ENCODE peak calls at places on chromosomes 13 and 19, in nine cellular contexts. I, A, Q, N, Y, J, B, X and F are unnamed samples. For H3K4me1, the result is how much of the 10 kb centered on the place peaks cover.

GRCh38 chr19:8682472-8682871 is 16.1 kb downstream of the ACTL9 start:
- DNase-seq in I (no peak), A (no peak), Q (no peak), N (no peak), Y (no peak), J (no peak), B (no peak), X (no peak), F (no peak)

GRCh38 chr19:56098731-56099577 is 22.1 kb downstream of the ZNF787 start:
- DNase-seq in I (no peak), A (no peak), Q (no peak), N (no peak), Y (no peak), J (no peak), B (no peak), X (no peak), F (no peak)

GRCh38 chr13:98821372-98822237 is 69.1 kb upstream of the SLC15A1 start:
- DNase-seq in I (no peak), A (no peak), Q (peak), N (no peak), Y (no peak), J (peak), B (no peak), X (peak), F (no peak)

GRCh38 chr13:110676511-110677204 is 29.3 kb downstream of the CARS2 start:
- DNase-seq in I (no peak), A (no peak), Q (no peak), N (no peak), Y (no peak), J (no peak), B (peak), X (no peak), F (no peak)

GRCh38 chr13:74324338-74324737 is 190.1 kb upstream of the KLF12 start:
- DNase-seq in I (no peak), A (no peak), Q (no peak), N (no peak), Y (no peak), J (no peak), B (no peak), X (no peak), F (no peak)

GRCh38 chr13:113318956-113319355 is 21.9 kb downstream of the LAMP1 start:
- DNase-seq in I (no peak), A (no peak), Q (no peak), N (no peak), Y (no peak), J (no peak), B (no peak), X (no peak), F (no peak)

GRCh38 chr13:110506859-110507566 is 54.5 kb downstream of the RAB20 start:
- DNase-seq in I (peak), A (no peak), Q (peak), N (peak), Y (peak), J (no peak), B (no peak), X (no peak), F (peak)

GRCh38 chr19:19032420-19033175 is 719 bp downstream of the SUGP2 start:
- DNase-seq in I (peak), A (peak), Q (peak), N (peak), Y (peak), J (peak), B (peak), X (peak), F (peak)

GRCh38 chr19:2188708-2189385 is 25.1 kb downstream of the DOT1L start:
- DNase-seq in I (no peak), A (no peak), Q (no peak), N (no peak), Y (no peak), J (no peak), B (no peak), X (no peak), F (peak)

GRCh38 chr13:52695856-52696255 is 43.2 kb downstream of the SUGT1 start:
- DNase-seq in I (no peak), A (no peak), Q (no peak), N (no peak), Y (no peak), J (no peak), B (no peak), X (peak), F (no peak)

GRCh38 chr13:64305246-64305645 is 2889.6 kb upstream of the PCDH20 start:
- DNase-seq in I (no peak), A (no peak), Q (no peak), N (no peak), Y (no peak), J (no peak), B (no peak), X (peak), F (no peak)

GRCh38 chr19:55647732-55648656 is at the start of gene CCDC106:
- DNase-seq in I (peak), A (no peak), Q (peak), N (no peak), Y (peak), J (peak), B (peak), X (peak), F (peak)

GRCh38 chr19:19067276-19068072 is 3.7 kb downstream of the SLC25A42 start:
- DNase-seq in I (no peak), A (no peak), Q (no peak), N (no peak), Y (no peak), J (no peak), B (no peak), X (no peak), F (no peak)

GRCh38 chr19:47660435-47660832 is 51.5 kb downstream of the BICRA start:
- DNase-seq in I (no peak), A (peak), Q (no peak), N (no peak), Y (no peak), J (no peak), B (no peak), X (no peak), F (no peak)

GRCh38 chr13:38899581-38899980 is 91.0 kb downstream of the STOML3 start:
- DNase-seq in I (no peak), A (no peak), Q (no peak), N (no peak), Y (no peak), J (no peak), B (no peak), X (no peak), F (no peak)

GRCh38 chr13:30191491-30192100 is 115.8 kb downstream of the KATNAL1 start:
- DNase-seq in I (no peak), A (no peak), Q (no peak), N (no peak), Y (no peak), J (no peak), B (no peak), X (no peak), F (no peak)

GRCh38 chr19:660793-661426 is 2.1 kb downstream of the RNF126 start:
- DNase-seq in I (peak), A (no peak), Q (no peak), N (no peak), Y (no peak), J (no peak), B (no peak), X (no peak), F (peak)

DNA sequence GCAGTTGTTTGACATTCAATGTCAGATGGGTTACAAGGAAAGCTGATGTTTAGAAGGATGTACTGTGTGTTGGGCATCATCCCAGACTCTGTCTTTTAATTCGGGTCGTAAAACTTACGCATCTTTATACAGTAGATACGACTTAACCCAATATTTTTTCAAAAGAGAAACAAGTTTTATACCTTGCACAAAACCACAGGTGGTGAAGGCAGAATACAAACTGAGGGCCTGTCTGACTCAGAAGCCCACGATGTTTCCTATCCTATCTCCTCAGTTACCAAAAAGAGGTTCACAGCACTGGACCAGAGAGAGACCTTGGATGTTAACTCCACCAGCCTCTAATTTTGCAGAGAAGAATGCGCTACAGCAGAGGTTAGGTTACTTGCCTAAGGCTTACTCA is 477.0 kb downstream of the FOXO1 start:
- DNase-seq in I (no peak), A (no peak), Q (no peak), N (no peak), Y (no peak), J (no peak), B (peak), X (no peak), F (no peak)
- H3K4me1 ChIP-seq in I (under half), A (under half), Q (under half), N (under half), Y (under half), J (under half), B (half or more), X (half or more), F (under half)

DNA sequence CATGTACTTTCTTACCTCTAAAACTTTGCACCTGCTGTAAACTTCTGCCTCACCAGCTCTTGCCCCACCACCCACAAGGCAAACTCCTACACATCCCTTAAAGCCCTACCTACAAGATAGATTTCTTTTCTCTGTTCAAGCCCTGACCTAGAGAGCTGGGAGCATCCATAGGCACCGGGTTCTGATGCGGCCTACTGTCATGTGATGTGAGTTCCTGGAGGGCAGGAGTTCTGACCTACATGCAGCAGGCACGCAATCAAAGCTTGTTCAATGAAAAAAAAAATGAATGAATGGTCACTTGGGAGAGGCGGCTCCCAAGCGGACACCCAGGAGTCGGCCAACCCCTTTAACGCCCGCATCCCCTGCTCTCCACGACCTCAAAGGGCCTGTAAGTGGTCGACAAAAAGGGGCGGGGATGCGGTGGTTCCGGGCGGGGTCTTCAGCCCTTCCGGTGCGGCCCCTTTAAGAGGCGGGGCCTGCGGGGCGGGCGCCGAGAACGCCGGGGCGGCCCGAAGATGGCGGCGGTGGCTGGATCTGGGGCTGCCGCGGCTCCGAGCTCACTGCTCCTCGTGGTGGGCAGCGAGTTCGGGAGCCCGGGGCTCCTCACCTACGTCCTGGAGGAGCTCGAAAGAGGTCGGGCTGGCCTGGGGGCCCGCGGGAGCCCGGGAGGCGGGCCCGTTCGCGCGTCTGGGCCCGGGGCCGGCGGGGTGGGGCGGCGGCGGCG is at the start of gene MAP1S:
- DNase-seq in I (peak), A (no peak), Q (peak), N (no peak), Y (peak), J (peak), B (peak), X (peak), F (peak)
- H3K4me1 ChIP-seq in I (half or more), A (under half), Q (under half), N (under half), Y (under half), J (under half), B (under half), X (under half), F (half or more)

DNA sequence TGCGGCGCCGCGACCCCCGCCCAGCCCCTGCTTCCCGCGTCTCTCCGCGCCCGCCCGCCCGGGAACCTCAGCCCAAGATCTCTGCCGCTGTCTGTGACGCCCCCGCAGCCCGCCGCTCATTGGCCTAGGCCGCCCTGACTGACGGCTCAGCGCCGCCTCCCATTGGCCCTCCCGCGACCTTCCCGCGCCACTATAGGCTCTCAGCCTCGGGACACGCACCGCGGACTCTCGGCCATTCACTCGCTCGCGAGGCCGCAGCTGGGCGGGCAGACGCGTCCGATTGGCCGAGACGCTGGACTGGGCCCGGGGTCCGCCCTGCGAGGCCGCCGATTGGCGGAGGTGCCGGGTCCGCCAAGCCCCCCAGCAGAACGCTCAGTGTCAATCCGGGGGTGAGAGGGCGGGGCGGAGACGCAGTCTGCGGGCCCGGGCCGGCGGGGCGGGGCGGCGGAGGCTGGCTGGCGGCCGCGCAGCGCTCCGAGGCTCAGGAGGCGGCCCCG is at the start of gene PRKACA:
- DNase-seq in I (peak), A (peak), Q (peak), N (peak), Y (peak), J (peak), B (peak), X (peak), F (peak)
- H3K4me1 ChIP-seq in I (half or more), A (under half), Q (under half), N (under half), Y (under half), J (under half), B (under half), X (half or more), F (half or more)

DNA sequence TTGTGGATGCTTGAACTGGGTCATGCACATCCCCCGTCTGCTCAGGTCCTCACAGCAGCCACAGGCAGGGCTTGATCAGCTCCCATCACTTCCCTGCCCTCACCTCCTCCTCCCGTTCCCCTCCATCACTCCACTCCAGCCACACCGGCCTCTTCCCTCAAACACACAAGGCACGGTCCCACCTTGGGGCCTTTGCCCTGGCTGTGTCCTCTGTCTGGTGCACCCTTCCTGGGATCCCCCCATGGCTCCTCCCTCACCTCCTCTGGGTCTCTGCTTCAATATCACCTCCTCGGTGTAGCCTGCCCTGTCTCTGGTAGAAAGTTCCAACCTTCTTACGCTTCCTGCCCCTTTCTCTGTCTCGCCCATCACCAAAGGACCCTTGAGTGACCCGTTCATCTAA is 16.0 kb downstream of the GTPBP3 start:
- DNase-seq in I (no peak), A (no peak), Q (no peak), N (no peak), Y (no peak), J (no peak), B (no peak), X (no peak), F (no peak)
- H3K4me1 ChIP-seq in I (under half), A (under half), Q (under half), N (under half), Y (under half), J (under half), B (under half), X (under half), F (under half)

DNA sequence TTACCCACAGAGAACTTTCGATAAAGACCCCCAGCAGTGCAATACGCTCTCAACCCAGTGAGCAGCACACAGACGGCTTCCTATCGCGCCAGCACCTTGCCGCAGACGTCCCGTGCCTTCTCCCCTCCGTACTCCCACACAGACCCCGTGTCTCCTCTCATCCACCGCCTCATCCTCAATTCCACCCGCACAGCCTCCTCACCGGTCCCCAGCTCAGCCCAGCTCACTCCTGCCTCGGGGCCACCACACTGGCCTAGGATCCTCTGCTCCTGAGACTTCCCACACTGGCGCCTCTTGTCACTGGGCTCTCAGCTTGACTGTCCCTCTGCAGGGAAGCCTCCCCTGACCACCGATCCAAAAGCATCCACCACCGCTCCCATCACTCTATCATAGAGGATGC is 9.0 kb downstream of the MLLT1 start:
- DNase-seq in I (no peak), A (no peak), Q (no peak), N (no peak), Y (no peak), J (no peak), B (no peak), X (no peak), F (no peak)
- H3K4me1 ChIP-seq in I (half or more), A (under half), Q (half or more), N (under half), Y (under half), J (under half), B (under half), X (half or more), F (half or more)

DNA sequence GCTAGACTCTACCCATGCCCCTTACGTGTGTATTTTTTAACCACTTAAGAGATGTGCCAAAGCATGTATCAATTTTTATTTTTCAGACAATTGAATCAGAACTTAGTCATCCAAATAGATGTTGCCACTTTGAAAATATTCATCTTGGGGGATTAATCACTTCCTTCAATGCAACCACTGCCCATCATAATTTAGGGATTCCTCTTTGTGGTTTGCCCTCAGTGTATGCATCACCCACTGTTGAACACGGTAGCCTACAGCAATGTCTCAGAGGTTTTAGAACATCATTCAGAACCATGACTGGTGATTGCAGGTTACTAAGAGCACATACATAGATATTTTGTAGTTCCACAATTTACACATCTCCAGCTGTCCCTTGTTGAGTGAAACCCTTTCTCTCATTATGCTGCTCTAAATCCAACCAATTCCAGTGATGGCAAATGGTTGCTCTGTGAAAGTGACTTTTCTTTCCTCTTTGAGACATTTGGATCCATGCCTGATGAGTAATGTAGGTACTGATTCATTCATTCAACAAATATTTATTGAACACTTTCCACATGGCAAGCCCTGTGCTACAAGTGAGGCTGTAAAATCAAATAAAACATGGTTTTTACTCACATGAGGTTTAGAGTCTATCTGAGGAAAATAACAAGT is 60.6 kb upstream of the SERP2 start:
- DNase-seq in I (no peak), A (peak), Q (peak), N (no peak), Y (peak), J (no peak), B (no peak), X (peak), F (no peak)
- H3K4me1 ChIP-seq in I (half or more), A (half or more), Q (under half), N (under half), Y (half or more), J (under half), B (under half), X (under half), F (under half)

GRCh38 chr13:33235078-33235477 is 50.5 kb downstream of the STARD13 start:
- DNase-seq in I (no peak), A (no peak), Q (no peak), N (no peak), Y (no peak), J (no peak), B (no peak), X (peak), F (no peak)
- H3K4me1 ChIP-seq in I (under half), A (under half), Q (under half), N (under half), Y (under half), J (under half), B (under half), X (half or more), F (under half)

GRCh38 chr19:52020506-52020905 is 7.7 kb downstream of the ZNF614 start:
- DNase-seq in I (no peak), A (no peak), Q (no peak), N (no peak), Y (no peak), J (no peak), B (no peak), X (no peak), F (no peak)
- H3K4me1 ChIP-seq in I (under half), A (under half), Q (under half), N (under half), Y (under half), J (under half), B (under half), X (under half), F (under half)

GRCh38 chr13:40963927-40964326 is 55.2 kb downstream of the ELF1 start:
- DNase-seq in I (no peak), A (peak), Q (no peak), N (no peak), Y (peak), J (no peak), B (no peak), X (no peak), F (no peak)
- H3K4me1 ChIP-seq in I (half or more), A (under half), Q (under half), N (under half), Y (under half), J (under half), B (half or more), X (under half), F (half or more)

DNA sequence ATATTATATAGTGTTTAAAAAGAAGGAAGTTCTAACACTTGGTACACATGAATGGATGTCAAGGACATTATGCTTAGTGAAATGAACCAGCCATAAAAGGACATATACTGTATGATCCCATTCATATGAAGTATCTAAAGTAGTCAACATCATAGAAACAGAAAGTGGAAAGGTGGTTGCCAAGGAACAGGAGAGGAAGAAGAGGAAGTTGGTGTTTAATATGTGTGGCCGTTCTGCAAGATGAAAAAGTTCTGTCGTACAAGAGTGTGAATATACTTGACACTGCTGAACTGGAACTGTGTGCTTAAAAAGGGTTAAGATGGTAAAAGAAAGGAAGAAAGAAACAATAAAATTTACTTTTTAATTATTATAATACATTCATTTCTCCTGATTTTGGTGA is 33.1 kb upstream of the C1QTNF9 start:
- DNase-seq in I (no peak), A (no peak), Q (no peak), N (no peak), Y (no peak), J (no peak), B (no peak), X (no peak), F (no peak)
- H3K4me1 ChIP-seq in I (half or more), A (under half), Q (under half), N (under half), Y (under half), J (under half), B (half or more), X (under half), F (half or more)